ENCODE peak calls at places on chromosomes 11 and 22, in ten cellular contexts. One of them, this sample, is unnamed.

GRCh38 chr11:59437770-59438169 is 1.5 kb downstream of the OR5A1 start:
- DNase-seq in HCT116: no peak
- DNase-seq in Caco-2: no peak
- DNase-seq in uterus: no peak
- DNase-seq in neural crest cell: no peak
- DNase-seq in nephron progenitor cell: no peak
- DNase-seq in CD8-positive, alpha-beta T cell: no peak
- DNase-seq in GM10248: no peak
- DNase-seq in lower leg skin: no peak
- DNase-seq in epithelial cell of esophagus: no peak
- DNase-seq in this sample: no peak

GRCh38 chr11:55811067-55811466 is at the start of gene OR5L1:
- DNase-seq in HCT116: no peak
- DNase-seq in Caco-2: no peak
- DNase-seq in uterus: no peak
- DNase-seq in neural crest cell: no peak
- DNase-seq in nephron progenitor cell: no peak
- DNase-seq in CD8-positive, alpha-beta T cell: no peak
- DNase-seq in GM10248: no peak
- DNase-seq in lower leg skin: no peak
- DNase-seq in epithelial cell of esophagus: no peak
- DNase-seq in this sample: no peak

GRCh38 chr22:29265929-29266328 is 1.9 kb downstream of the RHBDD3 start:
- DNase-seq in HCT116: no peak
- DNase-seq in Caco-2: no peak
- DNase-seq in uterus: no peak
- DNase-seq in neural crest cell: no peak
- DNase-seq in nephron progenitor cell: no peak
- DNase-seq in CD8-positive, alpha-beta T cell: no peak
- DNase-seq in GM10248: no peak
- DNase-seq in lower leg skin: no peak
- DNase-seq in epithelial cell of esophagus: no peak
- DNase-seq in this sample: no peak

GRCh38 chr11:116459644-116460043 is 313.1 kb downstream of the BUD13 start:
- DNase-seq in HCT116: no peak
- DNase-seq in Caco-2: no peak
- DNase-seq in uterus: no peak
- DNase-seq in neural crest cell: no peak
- DNase-seq in nephron progenitor cell: no peak
- DNase-seq in CD8-positive, alpha-beta T cell: no peak
- DNase-seq in GM10248: no peak
- DNase-seq in lower leg skin: no peak
- DNase-seq in epithelial cell of esophagus: no peak
- DNase-seq in this sample: no peak

GRCh38 chr11:107025673-107026072 is 7.4 kb upstream of the GUCY1A2 start:
- DNase-seq in HCT116: no peak
- DNase-seq in Caco-2: no peak
- DNase-seq in uterus: no peak
- DNase-seq in neural crest cell: no peak
- DNase-seq in nephron progenitor cell: no peak
- DNase-seq in CD8-positive, alpha-beta T cell: no peak
- DNase-seq in GM10248: no peak
- DNase-seq in lower leg skin: no peak
- DNase-seq in epithelial cell of esophagus: no peak
- DNase-seq in this sample: no peak

GRCh38 chr22:44448271-44448780 is 49.7 kb downstream of the RTL6 start:
- DNase-seq in HCT116: no peak
- DNase-seq in Caco-2: no peak
- DNase-seq in uterus: peak
- DNase-seq in neural crest cell: no peak
- DNase-seq in nephron progenitor cell: no peak
- DNase-seq in CD8-positive, alpha-beta T cell: no peak
- DNase-seq in GM10248: no peak
- DNase-seq in lower leg skin: peak
- DNase-seq in epithelial cell of esophagus: peak
- DNase-seq in this sample: peak

GRCh38 chr22:20080776-20081654 is 974 bp downstream of the DGCR8 start:
- DNase-seq in HCT116: no peak
- DNase-seq in Caco-2: peak
- DNase-seq in uterus: no peak
- DNase-seq in neural crest cell: peak
- DNase-seq in nephron progenitor cell: peak
- DNase-seq in CD8-positive, alpha-beta T cell: no peak
- DNase-seq in GM10248: no peak
- DNase-seq in lower leg skin: peak
- DNase-seq in epithelial cell of esophagus: peak
- DNase-seq in this sample: peak

GRCh38 chr11:72758304-72758689 is 6.1 kb upstream of the ARAP1 start:
- DNase-seq in HCT116: no peak
- DNase-seq in Caco-2: no peak
- DNase-seq in uterus: no peak
- DNase-seq in neural crest cell: no peak
- DNase-seq in nephron progenitor cell: no peak
- DNase-seq in CD8-positive, alpha-beta T cell: no peak
- DNase-seq in GM10248: no peak
- DNase-seq in lower leg skin: no peak
- DNase-seq in epithelial cell of esophagus: peak
- DNase-seq in this sample: no peak

GRCh38 chr22:39388261-39389011 is 11.1 kb upstream of the TAB1 start:
- DNase-seq in HCT116: peak
- DNase-seq in Caco-2: no peak
- DNase-seq in uterus: peak
- DNase-seq in neural crest cell: peak
- DNase-seq in nephron progenitor cell: peak
- DNase-seq in CD8-positive, alpha-beta T cell: peak
- DNase-seq in GM10248: peak
- DNase-seq in lower leg skin: peak
- DNase-seq in epithelial cell of esophagus: peak
- DNase-seq in this sample: peak

GRCh38 chr11:37500425-37500824 is 902.4 kb upstream of the RAG2 start:
- DNase-seq in HCT116: no peak
- DNase-seq in Caco-2: no peak
- DNase-seq in uterus: no peak
- DNase-seq in neural crest cell: no peak
- DNase-seq in nephron progenitor cell: no peak
- DNase-seq in CD8-positive, alpha-beta T cell: no peak
- DNase-seq in GM10248: no peak
- DNase-seq in lower leg skin: no peak
- DNase-seq in epithelial cell of esophagus: peak
- DNase-seq in this sample: no peak

GRCh38 chr11:123174196-123175183 is 20.6 kb downstream of the CLMP start:
- DNase-seq in HCT116: no peak
- DNase-seq in Caco-2: peak
- DNase-seq in uterus: peak
- DNase-seq in neural crest cell: no peak
- DNase-seq in nephron progenitor cell: no peak
- DNase-seq in CD8-positive, alpha-beta T cell: no peak
- DNase-seq in GM10248: no peak
- DNase-seq in lower leg skin: peak
- DNase-seq in epithelial cell of esophagus: peak
- DNase-seq in this sample: no peak

GRCh38 chr22:42937164-42937854 is 77.6 kb downstream of the PACSIN2 start:
- DNase-seq in HCT116: peak
- DNase-seq in Caco-2: no peak
- DNase-seq in uterus: peak
- DNase-seq in neural crest cell: no peak
- DNase-seq in nephron progenitor cell: no peak
- DNase-seq in CD8-positive, alpha-beta T cell: no peak
- DNase-seq in GM10248: peak
- DNase-seq in lower leg skin: peak
- DNase-seq in epithelial cell of esophagus: peak
- DNase-seq in this sample: no peak

GRCh38 chr11:110565690-110566336 is 136.1 kb downstream of the FDX1 start:
- DNase-seq in HCT116: no peak
- DNase-seq in Caco-2: no peak
- DNase-seq in uterus: no peak
- DNase-seq in neural crest cell: no peak
- DNase-seq in nephron progenitor cell: no peak
- DNase-seq in CD8-positive, alpha-beta T cell: no peak
- DNase-seq in GM10248: no peak
- DNase-seq in lower leg skin: no peak
- DNase-seq in epithelial cell of esophagus: peak
- DNase-seq in this sample: no peak

GRCh38 chr11:134124660-134125451 is 56.0 kb downstream of the JAM3 start:
- DNase-seq in HCT116: no peak
- DNase-seq in Caco-2: no peak
- DNase-seq in uterus: no peak
- DNase-seq in neural crest cell: peak
- DNase-seq in nephron progenitor cell: peak
- DNase-seq in CD8-positive, alpha-beta T cell: no peak
- DNase-seq in GM10248: no peak
- DNase-seq in lower leg skin: peak
- DNase-seq in epithelial cell of esophagus: no peak
- DNase-seq in this sample: peak

GRCh38 chr11:77710358-77710757 is 72.8 kb upstream of the CLNS1A start:
- DNase-seq in HCT116: no peak
- DNase-seq in Caco-2: no peak
- DNase-seq in uterus: no peak
- DNase-seq in neural crest cell: no peak
- DNase-seq in nephron progenitor cell: no peak
- DNase-seq in CD8-positive, alpha-beta T cell: no peak
- DNase-seq in GM10248: no peak
- DNase-seq in lower leg skin: no peak
- DNase-seq in epithelial cell of esophagus: peak
- DNase-seq in this sample: no peak

GRCh38 chr11:31779268-31779879 is 31.7 kb downstream of the PAX6 start:
- DNase-seq in HCT116: no peak
- DNase-seq in Caco-2: no peak
- DNase-seq in uterus: no peak
- DNase-seq in neural crest cell: no peak
- DNase-seq in nephron progenitor cell: no peak
- DNase-seq in CD8-positive, alpha-beta T cell: no peak
- DNase-seq in GM10248: no peak
- DNase-seq in lower leg skin: no peak
- DNase-seq in epithelial cell of esophagus: peak
- DNase-seq in this sample: no peak

GRCh38 chr11:47560431-47560830 is 5.0 kb upstream of the PTPMT1 start:
- DNase-seq in HCT116: no peak
- DNase-seq in Caco-2: no peak
- DNase-seq in uterus: no peak
- DNase-seq in neural crest cell: no peak
- DNase-seq in nephron progenitor cell: no peak
- DNase-seq in CD8-positive, alpha-beta T cell: no peak
- DNase-seq in GM10248: no peak
- DNase-seq in lower leg skin: no peak
- DNase-seq in epithelial cell of esophagus: peak
- DNase-seq in this sample: no peak

GRCh38 chr11:100525197-100525596 is 161.9 kb upstream of the ARHGAP42 start:
- DNase-seq in HCT116: no peak
- DNase-seq in Caco-2: no peak
- DNase-seq in uterus: no peak
- DNase-seq in neural crest cell: no peak
- DNase-seq in nephron progenitor cell: no peak
- DNase-seq in CD8-positive, alpha-beta T cell: no peak
- DNase-seq in GM10248: no peak
- DNase-seq in lower leg skin: no peak
- DNase-seq in epithelial cell of esophagus: peak
- DNase-seq in this sample: no peak

GRCh38 chr11:1641096-1641495 is 11.5 kb downstream of the KRTAP5-5 start:
- DNase-seq in HCT116: no peak
- DNase-seq in Caco-2: no peak
- DNase-seq in uterus: no peak
- DNase-seq in neural crest cell: no peak
- DNase-seq in nephron progenitor cell: no peak
- DNase-seq in CD8-positive, alpha-beta T cell: no peak
- DNase-seq in GM10248: no peak
- DNase-seq in lower leg skin: no peak
- DNase-seq in epithelial cell of esophagus: no peak
- DNase-seq in this sample: no peak

GRCh38 chr11:72930011-72930410 is 115.8 kb downstream of the ATG16L2 start:
- DNase-seq in HCT116: no peak
- DNase-seq in Caco-2: no peak
- DNase-seq in uterus: no peak
- DNase-seq in neural crest cell: no peak
- DNase-seq in nephron progenitor cell: no peak
- DNase-seq in CD8-positive, alpha-beta T cell: no peak
- DNase-seq in GM10248: no peak
- DNase-seq in lower leg skin: no peak
- DNase-seq in epithelial cell of esophagus: peak
- DNase-seq in this sample: no peak

GRCh38 chr11:114099392-114100178 is 40.1 kb downstream of the ZBTB16 start:
- DNase-seq in HCT116: no peak
- DNase-seq in Caco-2: peak
- DNase-seq in uterus: no peak
- DNase-seq in neural crest cell: no peak
- DNase-seq in nephron progenitor cell: no peak
- DNase-seq in CD8-positive, alpha-beta T cell: no peak
- DNase-seq in GM10248: no peak
- DNase-seq in lower leg skin: peak
- DNase-seq in epithelial cell of esophagus: no peak
- DNase-seq in this sample: no peak

GRCh38 chr11:63517156-63517555 is 11.3 kb downstream of the LGALS12 start:
- DNase-seq in HCT116: no peak
- DNase-seq in Caco-2: no peak
- DNase-seq in uterus: no peak
- DNase-seq in neural crest cell: no peak
- DNase-seq in nephron progenitor cell: no peak
- DNase-seq in CD8-positive, alpha-beta T cell: no peak
- DNase-seq in GM10248: no peak
- DNase-seq in lower leg skin: no peak
- DNase-seq in epithelial cell of esophagus: no peak
- DNase-seq in this sample: no peak
- TF ChIP-seq CTCF in HCT116: no peak
- TF ChIP-seq CTCF in Caco-2: no peak
- TF ChIP-seq CTCF in uterus: no peak
- TF ChIP-seq CTCF in neural crest cell: no peak
- TF ChIP-seq CTCF in nephron progenitor cell: no peak
- TF ChIP-seq CTCF in CD8-positive, alpha-beta T cell: no peak
- TF ChIP-seq CTCF in GM10248: no peak
- TF ChIP-seq CTCF in lower leg skin: no peak
- TF ChIP-seq CTCF in epithelial cell of esophagus: no peak
- TF ChIP-seq CTCF in this sample: no peak

GRCh38 chr11:11157201-11157600 is 195.8 kb downstream of the CSNK2A3 start:
- DNase-seq in HCT116: peak
- DNase-seq in Caco-2: peak
- DNase-seq in uterus: no peak
- DNase-seq in neural crest cell: peak
- DNase-seq in nephron progenitor cell: peak
- DNase-seq in CD8-positive, alpha-beta T cell: peak
- DNase-seq in GM10248: no peak
- DNase-seq in lower leg skin: no peak
- DNase-seq in epithelial cell of esophagus: peak
- DNase-seq in this sample: peak
- TF ChIP-seq CTCF in HCT116: peak
- TF ChIP-seq CTCF in Caco-2: peak
- TF ChIP-seq CTCF in uterus: peak
- TF ChIP-seq CTCF in neural crest cell: peak
- TF ChIP-seq CTCF in nephron progenitor cell: peak
- TF ChIP-seq CTCF in CD8-positive, alpha-beta T cell: peak
- TF ChIP-seq CTCF in GM10248: peak
- TF ChIP-seq CTCF in lower leg skin: no peak
- TF ChIP-seq CTCF in epithelial cell of esophagus: peak
- TF ChIP-seq CTCF in this sample: peak

GRCh38 chr22:49779226-49779625 is 48.4 kb downstream of the BRD1 start:
- DNase-seq in HCT116: no peak
- DNase-seq in Caco-2: no peak
- DNase-seq in uterus: no peak
- DNase-seq in neural crest cell: no peak
- DNase-seq in nephron progenitor cell: no peak
- DNase-seq in CD8-positive, alpha-beta T cell: no peak
- DNase-seq in GM10248: no peak
- DNase-seq in lower leg skin: no peak
- DNase-seq in epithelial cell of esophagus: no peak
- DNase-seq in this sample: no peak
- TF ChIP-seq CTCF in HCT116: no peak
- TF ChIP-seq CTCF in Caco-2: no peak
- TF ChIP-seq CTCF in uterus: no peak
- TF ChIP-seq CTCF in neural crest cell: no peak
- TF ChIP-seq CTCF in nephron progenitor cell: no peak
- TF ChIP-seq CTCF in CD8-positive, alpha-beta T cell: no peak
- TF ChIP-seq CTCF in GM10248: no peak
- TF ChIP-seq CTCF in lower leg skin: no peak
- TF ChIP-seq CTCF in epithelial cell of esophagus: no peak
- TF ChIP-seq CTCF in this sample: no peak

GRCh38 chr11:7143908-7144307 is 55.1 kb downstream of the RBMXL2 start:
- DNase-seq in HCT116: peak
- DNase-seq in Caco-2: no peak
- DNase-seq in uterus: no peak
- DNase-seq in neural crest cell: no peak
- DNase-seq in nephron progenitor cell: no peak
- DNase-seq in CD8-positive, alpha-beta T cell: no peak
- DNase-seq in GM10248: no peak
- DNase-seq in lower leg skin: no peak
- DNase-seq in epithelial cell of esophagus: peak
- DNase-seq in this sample: no peak
- TF ChIP-seq CTCF in HCT116: peak
- TF ChIP-seq CTCF in Caco-2: peak
- TF ChIP-seq CTCF in uterus: no peak
- TF ChIP-seq CTCF in neural crest cell: peak
- TF ChIP-seq CTCF in nephron progenitor cell: peak
- TF ChIP-seq CTCF in CD8-positive, alpha-beta T cell: no peak
- TF ChIP-seq CTCF in GM10248: peak
- TF ChIP-seq CTCF in lower leg skin: no peak
- TF ChIP-seq CTCF in epithelial cell of esophagus: peak
- TF ChIP-seq CTCF in this sample: no peak